ENCODE peak calls at places on chromosomes 16 and 17, in nine cellular contexts. F is testis; U is hepatocyte; H is CD8-positive, alpha-beta memory T cell; Q is upper lobe of left lung; T is HAP-1; I is neuronal stem cell; C is GM23248; W is tibial artery. A is an unnamed sample.
A peak's percentile ranks its signal among the peaks of the same experiment; 100 is the strongest.

GRCh38 chr17:327971-328370 is 24.6 kb downstream of the RPH3AL start:
- DNase-seq in H (no peak), C (no peak), W (no peak), F (no peak), T (no peak), I (no peak), Q (no peak), U (no peak), A (no peak)

GRCh38 chr16:19008245-19008644 is 24.5 kb downstream of the TMC7 start:
- DNase-seq in I (no peak), F (no peak), H (no peak), T (no peak), U (no peak), W (no peak), Q (no peak), C (peak; percentile 81), A (no peak)

GRCh38 chr17:55430531-55431228 is 9.0 kb upstream of the MMD start:
- DNase-seq in Q (no peak), U (no peak), C (peak; percentile 43), H (no peak), F (no peak), W (no peak), T (no peak), I (no peak), A (no peak)

GRCh38 chr17:72270530-72270929 is 149.7 kb downstream of the SOX9 start:
- DNase-seq in W (peak; percentile 68), F (peak; percentile 32), U (no peak), T (no peak), H (no peak), I (no peak), C (peak; percentile 71), Q (no peak), A (peak; percentile 81)

GRCh38 chr17:4596636-4597380 is 12.5 kb downstream of the SMTNL2 start:
- DNase-seq in U (no peak), I (no peak), C (no peak), F (no peak), Q (no peak), H (no peak), W (no peak), T (no peak), A (no peak)

GRCh38 chr17:49386373-49386772 is 24.3 kb upstream of the ZNF652 start:
- DNase-seq in I (no peak), T (no peak), Q (no peak), W (no peak), H (no peak), F (no peak), U (no peak), C (no peak), A (no peak)

GRCh38 chr17:68512967-68513474 is 791 bp downstream of the PRKAR1A start:
- DNase-seq in I (no peak), W (no peak), U (peak; percentile 55), T (peak; percentile 52), F (peak; percentile 53), Q (no peak), C (peak; percentile 69), H (no peak), A (no peak)

GRCh38 chr17:62995377-62995885 is 29.4 kb downstream of the TANC2 start:
- DNase-seq in U (peak; percentile 31), Q (no peak), I (peak; percentile 11), F (peak; percentile 67), W (no peak), C (peak; percentile 49), T (peak; percentile 59), H (no peak), A (peak; percentile 47)

GRCh38 chr16:58265480-58266052 is 29.3 kb downstream of the PRSS54 start:
- DNase-seq in W (no peak), Q (no peak), F (no peak), U (no peak), I (no peak), H (no peak), T (no peak), C (no peak), A (no peak)

GRCh38 chr16:48156790-48157209 is 1.0 kb upstream of the ABCC12 start:
- DNase-seq in I (peak; percentile 73), Q (peak; percentile 88), F (peak; percentile 93), U (peak; percentile 91), C (peak; percentile 89), T (peak; percentile 93), H (peak; percentile 58), W (peak; percentile 81), A (peak; percentile 93)

GRCh38 chr16:88534731-88535141 is 35.5 kb upstream of the ZC3H18 start:
- DNase-seq in U (no peak), W (no peak), T (no peak), H (no peak), F (no peak), I (no peak), Q (peak; percentile 55), C (peak; percentile 82), A (peak; percentile 86)

GRCh38 chr17:21815352-21816063 is 123.2 kb downstream of the KCNJ18 start:
- DNase-seq in T (no peak), I (no peak), U (no peak), Q (no peak), C (no peak), F (no peak), W (no peak), H (no peak), A (no peak)

GRCh38 chr17:43952724-43953666 is 745 bp downstream of the PYY start:
- DNase-seq in U (no peak), H (no peak), W (no peak), I (peak; percentile 70), C (peak; percentile 19), T (no peak), Q (no peak), F (peak; percentile 75), A (no peak)

GRCh38 chr16:81817789-81818304 is 38.8 kb downstream of the PLCG2 start:
- DNase-seq in H (peak; percentile 49), W (no peak), Q (peak; percentile 72), I (no peak), U (no peak), F (no peak), T (no peak), C (no peak), A (no peak)
- H3K4me1 ChIP-seq in H (peaks cover 9% of the 10 kb centered on the region), W (no peaks in the 10 kb centered on the region), Q (peaks cover under 1% of the 10 kb centered on the region), I (peaks cover 7% of the 10 kb centered on the region), U (peaks cover under 1% of the 10 kb centered on the region), F (no peaks in the 10 kb centered on the region), T (no peaks in the 10 kb centered on the region), C (no peaks in the 10 kb centered on the region), A (peaks cover 6% of the 10 kb centered on the region)

GRCh38 chr17:27471321-27472269 is 15.3 kb downstream of the KSR1 start:
- DNase-seq in F (no peak), W (no peak), C (peak; percentile 43), Q (no peak), I (no peak), H (peak; percentile 35), U (no peak), T (no peak), A (no peak)
- H3K4me1 ChIP-seq in F (no peaks in the 10 kb centered on the region), W (peaks cover 16% of the 10 kb centered on the region), C (peaks cover 8% of the 10 kb centered on the region), Q (peaks cover 26% of the 10 kb centered on the region), I (peaks cover 13% of the 10 kb centered on the region), H (peaks cover 58% of the 10 kb centered on the region), U (no peaks in the 10 kb centered on the region), T (peaks cover 5% of the 10 kb centered on the region), A (peaks cover 11% of the 10 kb centered on the region)

GRCh38 chr16:81586421-81586820 is 141.8 kb downstream of the CMIP start:
- DNase-seq in T (no peak), W (no peak), C (no peak), Q (no peak), I (no peak), H (no peak), F (no peak), U (peak; percentile 75), A (no peak)

GRCh38 chr16:81587626-81588160 is 143.1 kb downstream of the CMIP start:
- DNase-seq in F (no peak), H (no peak), T (no peak), I (no peak), U (no peak), Q (no peak), C (no peak), W (no peak), A (no peak)

GRCh38 chr16:81586976-81587625 is 142.5 kb downstream of the CMIP start:
- DNase-seq in H (no peak), W (no peak), T (no peak), U (no peak), I (no peak), F (no peak), Q (no peak), C (no peak), A (no peak)

GRCh38 chr16:81589975-81590650 is 145.5 kb downstream of the CMIP start:
- DNase-seq in W (no peak), U (no peak), T (no peak), Q (no peak), H (no peak), C (no peak), F (no peak), I (no peak), A (no peak)

GRCh38 chr16:81588326-81589081 is 143.9 kb downstream of the CMIP start:
- DNase-seq in W (no peak), Q (no peak), H (no peak), F (no peak), I (no peak), U (no peak), C (no peak), T (no peak), A (no peak)
- H3K4me1 ChIP-seq in W (no peaks in the 10 kb centered on the region), Q (peaks cover 14% of the 10 kb centered on the region), H (no peaks in the 10 kb centered on the region), F (no peaks in the 10 kb centered on the region), I (peaks cover 2% of the 10 kb centered on the region), U (peaks cover 26% of the 10 kb centered on the region), C (peaks cover 11% of the 10 kb centered on the region), T (no peaks in the 10 kb centered on the region), A (peaks cover 6% of the 10 kb centered on the region)

DNA sequence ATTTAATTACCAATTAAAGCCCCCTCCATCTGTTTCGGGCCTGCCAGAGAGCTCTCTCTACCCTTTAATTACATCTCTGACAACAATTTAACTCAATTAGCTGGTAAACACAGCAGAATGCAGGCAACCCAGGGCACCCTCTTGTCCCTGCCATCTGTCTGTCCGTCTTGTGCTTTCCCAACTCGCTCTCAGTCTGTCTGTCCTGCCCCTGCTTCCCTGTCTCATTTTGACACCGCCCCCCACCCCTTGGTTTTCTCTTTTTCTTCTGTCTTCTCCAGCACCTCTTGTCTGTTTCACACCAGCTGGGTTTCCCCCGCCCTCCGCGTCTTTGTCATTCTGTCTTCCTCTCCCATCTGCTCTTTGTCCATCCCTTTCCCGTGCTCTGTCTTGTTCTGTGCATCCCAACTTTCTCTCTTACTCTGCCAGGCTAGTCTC is 32.8 kb downstream of the CDK5RAP3 start:
- DNase-seq in H (no peak), U (no peak), W (no peak), I (no peak), Q (no peak), C (no peak), F (no peak), T (peak; percentile 37), A (no peak)
- H3K4me1 ChIP-seq in H (no peaks in the 10 kb centered on the region), U (peaks cover 15% of the 10 kb centered on the region), W (peaks cover 9% of the 10 kb centered on the region), I (peaks cover 36% of the 10 kb centered on the region), Q (peaks cover 9% of the 10 kb centered on the region), C (peaks cover 45% of the 10 kb centered on the region), F (no peaks in the 10 kb centered on the region), T (peaks cover 45% of the 10 kb centered on the region), A (no peaks in the 10 kb centered on the region)

GRCh38 chr16:85690469-85691064 is 1.8 kb upstream of the GINS2 start:
- DNase-seq in Q (no peak), W (no peak), T (no peak), I (no peak), F (no peak), C (no peak), U (peak; percentile 46), H (no peak), A (no peak)
- H3K4me1 ChIP-seq in Q (peaks cover 11% of the 10 kb centered on the region), W (peaks cover 22% of the 10 kb centered on the region), T (peaks cover 8% of the 10 kb centered on the region), I (no peaks in the 10 kb centered on the region), F (no peaks in the 10 kb centered on the region), C (no peaks in the 10 kb centered on the region), U (peaks cover 6% of the 10 kb centered on the region), H (peaks cover 4% of the 10 kb centered on the region), A (no peaks in the 10 kb centered on the region)

DNA sequence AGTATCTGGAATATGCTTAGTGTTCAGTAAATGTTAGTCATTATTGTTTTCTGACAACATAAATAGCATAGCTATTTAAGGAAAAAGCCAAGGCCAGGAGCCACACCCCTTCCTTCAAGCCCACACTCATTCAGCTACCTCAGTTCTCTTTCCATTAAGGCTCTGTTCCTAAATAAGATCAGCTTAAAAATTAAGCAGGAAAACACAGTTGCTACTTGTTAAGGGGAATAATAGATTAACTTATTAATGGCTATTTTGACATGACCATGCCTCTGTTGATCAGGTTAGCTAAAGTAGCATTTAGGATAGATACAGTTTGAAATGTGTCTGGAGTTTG is 158.1 kb downstream of the CHD9 start:
- DNase-seq in H (no peak), W (no peak), C (peak; percentile 36), F (no peak), U (no peak), T (no peak), I (no peak), Q (no peak), A (no peak)
- H3K4me1 ChIP-seq in H (peaks cover 7% of the 10 kb centered on the region), W (peaks cover 25% of the 10 kb centered on the region), C (peaks cover 46% of the 10 kb centered on the region), F (peaks cover 9% of the 10 kb centered on the region), U (no peaks in the 10 kb centered on the region), T (peaks cover 7% of the 10 kb centered on the region), I (no peaks in the 10 kb centered on the region), Q (peaks cover 68% of the 10 kb centered on the region), A (peaks cover 2% of the 10 kb centered on the region)